ENCODE peak calls at places on chromosomes 6 and 20, in four cellular contexts. Z is activated CD4-positive, CD25-positive, alpha-beta regulatory T cell; R is hypothalamus; I is CD8-positive, alpha-beta memory T cell. K is an unnamed sample.
A peak's percentile ranks its signal among the peaks of the same experiment; 100 is the strongest.

GRCh38 chr20:35709269-35709668 is 10.1 kb downstream of the ROMO1 start:
- DNase-seq in Z (no peak), R (no peak), I (no peak), K (no peak)

GRCh38 chr20:330233-331149 is 5.1 kb downstream of the SOX12 start:
- DNase-seq in Z (peak; percentile 13), R (peak; percentile 11), I (peak; percentile 72), K (peak; percentile 54)

GRCh38 chr6:90289902-90290301 is 6.7 kb downstream of the BACH2 start:
- DNase-seq in I (no peak), R (no peak), Z (no peak), K (no peak)

GRCh38 chr6:4635666-4636065 is 140.5 kb upstream of the CDYL start:
- DNase-seq in I (no peak), R (no peak), Z (no peak), K (no peak)

GRCh38 chr6:26155066-26155925 is 68.1 kb downstream of the HFE start:
- DNase-seq in I (no peak), Z (no peak), R (peak; percentile 2), K (no peak)

GRCh38 chr6:43308101-43308989 is at the start of gene CRIP3:
- DNase-seq in Z (peak; percentile 25), I (peak; percentile 42), R (no peak), K (peak; percentile 21)

GRCh38 chr20:51396365-51396909 is 146.1 kb downstream of the NFATC2 start:
- DNase-seq in R (no peak), Z (no peak), I (no peak), K (no peak)

GRCh38 chr6:85368631-85369030 is 81.3 kb upstream of the NT5E start:
- DNase-seq in Z (no peak), I (peak; percentile 41), R (no peak), K (no peak)

GRCh38 chr6:122407712-122408111 is 8.3 kb downstream of the HSF2 start:
- DNase-seq in Z (no peak), I (no peak), R (no peak), K (no peak)

GRCh38 chr6:167840526-167841179 is 13.9 kb downstream of the AFDN start:
- DNase-seq in R (no peak), I (no peak), Z (no peak), K (no peak)

GRCh38 chr6:102619585-102619984 is 1226.1 kb downstream of the GRIK2 start:
- DNase-seq in R (no peak), Z (no peak), I (no peak), K (no peak)

GRCh38 chr6:110562316-110562915 is 86.0 kb upstream of the SLC22A16 start:
- DNase-seq in I (no peak), Z (no peak), R (no peak), K (no peak)

GRCh38 chr6:157953580-157954091 is 28.0 kb upstream of the SYNJ2 start:
- DNase-seq in I (no peak), R (no peak), Z (no peak), K (no peak)

GRCh38 chr6:156262014-156262413 is 515.2 kb upstream of the ARID1B start:
- DNase-seq in I (no peak), R (no peak), Z (no peak), K (no peak)

GRCh38 chr20:47989957-47990356 is 204.7 kb upstream of the SULF2 start:
- DNase-seq in I (no peak), R (no peak), Z (no peak), K (no peak)

GRCh38 chr20:50233325-50234212 is 42.9 kb downstream of the CEBPB start:
- DNase-seq in Z (no peak), R (no peak), I (no peak), K (no peak)

GRCh38 chr6:101393291-101394251 is at the start of gene GRIK2:
- DNase-seq in R (no peak), Z (no peak), I (no peak), K (no peak)

GRCh38 chr6:63100066-63100465 is 111.2 kb upstream of the FKBP1C start:
- DNase-seq in R (no peak), I (no peak), Z (no peak), K (no peak)

K was measured in immature natural killer cell.